ENCODE peak calls at places on chromosomes 12 and 14, in seven cellular contexts. L, Q, V, D, M, E and K are unnamed samples.
A peak's percentile ranks its signal among the peaks of the same experiment; 100 is the strongest.

GRCh38 chr14:32510815-32511214 is 181.7 kb downstream of the AKAP6 start:
- DNase-seq in V (no peak), E (no peak), Q (no peak), M (no peak), L (no peak), D (no peak), K (no peak)

GRCh38 chr12:104370989-104371870 is 67.7 kb downstream of the EID3 start:
- DNase-seq in D (peak; percentile 62), Q (no peak), E (no peak), V (no peak), L (no peak), M (no peak), K (no peak)

GRCh38 chr12:52389313-52390207 is 4.1 kb upstream of the KRT84 start:
- DNase-seq in D (no peak), M (no peak), Q (no peak), E (no peak), V (no peak), L (no peak), K (peak; percentile 69)

GRCh38 chr14:98803196-98803595 is 468.8 kb downstream of the BCL11B start:
- DNase-seq in E (no peak), V (no peak), D (no peak), L (no peak), Q (no peak), M (no peak), K (no peak)

GRCh38 chr12:29681996-29682534 is 101.7 kb downstream of the TMTC1 start:
- DNase-seq in D (no peak), E (no peak), Q (no peak), L (no peak), V (no peak), M (no peak), K (no peak)

GRCh38 chr12:1912580-1913376 is 5.7 kb downstream of the CACNA2D4 start:
- DNase-seq in V (no peak), E (no peak), D (peak; percentile 94), Q (no peak), M (no peak), L (no peak), K (no peak)

GRCh38 chr12:23376238-23376637 is 573.2 kb downstream of the SOX5 start:
- DNase-seq in V (no peak), Q (no peak), D (no peak), E (no peak), M (no peak), L (no peak), K (no peak)

GRCh38 chr14:95691591-95691990 is 5.4 kb downstream of the TCL1B start:
- DNase-seq in D (no peak), M (no peak), E (no peak), L (no peak), V (no peak), Q (no peak), K (no peak)

GRCh38 chr14:92414685-92415084 is 91.7 kb downstream of the SLC24A4 start:
- DNase-seq in D (no peak), M (no peak), V (no peak), L (no peak), Q (no peak), E (no peak), K (no peak)

GRCh38 chr12:124208469-124208868 is 86.4 kb upstream of the RFLNA start:
- DNase-seq in V (no peak), L (no peak), M (no peak), D (no peak), Q (no peak), E (no peak), K (no peak)

GRCh38 chr12:132422057-132423043 is 67.6 kb upstream of the FBRSL1 start:
- DNase-seq in D (no peak), V (no peak), L (no peak), M (no peak), Q (no peak), E (no peak), K (no peak)

GRCh38 chr14:59333668-59334067 is 131.5 kb downstream of the GPR135 start:
- DNase-seq in M (no peak), L (no peak), V (no peak), Q (no peak), D (peak; percentile 29), E (peak; percentile 69), K (peak; percentile 85)

GRCh38 chr12:40225984-40226602 is 1.3 kb downstream of the LRRK2 start:
- DNase-seq in L (no peak), D (no peak), V (no peak), E (no peak), M (no peak), Q (no peak), K (no peak)

GRCh38 chr12:116631619-116632018 is 72.4 kb downstream of the MAP1LC3B2 start:
- DNase-seq in Q (no peak), E (no peak), L (no peak), M (no peak), D (no peak), V (no peak), K (no peak)

GRCh38 chr12:113980537-113981337 is 14.6 kb upstream of the RBM19 start:
- DNase-seq in Q (peak; percentile 55), V (peak; percentile 67), L (no peak), D (peak; percentile 59), E (peak; percentile 54), M (no peak), K (peak; percentile 30)

GRCh38 chr12:82996168-82996812 is 309.6 kb downstream of the TMTC2 start:
- DNase-seq in Q (no peak), L (no peak), D (no peak), M (no peak), V (no peak), E (peak; percentile 48), K (no peak)

GRCh38 chr14:102776761-102777710 is at the start of gene TRAF3:
- DNase-seq in D (peak; percentile 59), Q (peak; percentile 49), L (peak; percentile 76), V (peak; percentile 74), E (no peak), M (peak; percentile 90), K (no peak)

GRCh38 chr12:91009319-91009950 is 4.7 kb upstream of the EPYC start:
- DNase-seq in V (no peak), M (no peak), Q (no peak), D (no peak), E (no peak), L (no peak), K (no peak)

GRCh38 chr14:100972134-100972905 is 68.8 kb upstream of the RTL1 start:
- DNase-seq in E (no peak), M (no peak), V (no peak), L (no peak), D (no peak), Q (no peak), K (no peak)

GRCh38 chr12:11171953-11172675 is 1.1 kb downstream of the SMIM10L1 start:
- DNase-seq in Q (peak; percentile 1), M (no peak), D (peak; percentile 3), E (peak; percentile 13), V (no peak), L (no peak), K (no peak)

GRCh38 chr12:41511247-41511646 is 323.1 kb downstream of the PDZRN4 start:
- DNase-seq in M (no peak), L (no peak), V (no peak), E (no peak), D (no peak), Q (no peak), K (no peak)

GRCh38 chr14:92600318-92601053 is 86.9 kb downstream of the RIN3 start:
- DNase-seq in D (peak; percentile 80), Q (no peak), M (no peak), E (no peak), V (no peak), L (no peak), K (no peak)

GRCh38 chr12:72282721-72283120 is 10.6 kb downstream of the TRHDE start:
- DNase-seq in Q (no peak), M (no peak), E (no peak), D (no peak), V (no peak), L (no peak), K (no peak)

GRCh38 chr12:33322519-33322918 is 117.1 kb downstream of the SYT10 start:
- DNase-seq in Q (no peak), V (no peak), M (no peak), D (no peak), E (no peak), L (no peak), K (no peak)

GRCh38 chr14:24054646-24055045 is 2.8 kb downstream of the CARMIL3 start:
- DNase-seq in L (no peak), D (no peak), Q (no peak), M (no peak), E (no peak), V (no peak), K (no peak)

GRCh38 chr12:7118914-7119313 is 9.8 kb downstream of the RBP5 start:
- DNase-seq in V (no peak), Q (no peak), L (no peak), D (no peak), E (no peak), M (no peak), K (no peak)

GRCh38 chr12:8011331-8011730 is 21.2 kb upstream of the FOXJ2 start:
- DNase-seq in L (no peak), E (no peak), Q (no peak), M (no peak), V (no peak), D (peak; percentile 28), K (no peak)

GRCh38 chr12:2052861-2053674 is at the start of gene CACNA1C:
- DNase-seq in V (peak; percentile 77), L (no peak), E (peak; percentile 45), D (peak; percentile 48), M (peak; percentile 18), Q (peak; percentile 60), K (peak; percentile 39)

GRCh38 chr12:124938606-124939427 is 24.4 kb upstream of the UBC start:
- DNase-seq in M (no peak), D (peak; percentile 54), E (no peak), V (peak; percentile 61), Q (no peak), L (peak; percentile 42), K (no peak)

GRCh38 chr12:14853966-14854365 is 10.6 kb upstream of the ART4 start:
- DNase-seq in L (no peak), V (no peak), Q (no peak), M (no peak), E (no peak), D (no peak), K (no peak)

GRCh38 chr14:60092516-60092915 is 793 bp downstream of the PCNX4 start:
- DNase-seq in L (no peak), M (no peak), D (peak; percentile 44), V (no peak), Q (no peak), E (peak; percentile 26), K (no peak)

GRCh38 chr14:101372894-101373640 is 188.2 kb upstream of the DIO3 start:
- DNase-seq in Q (no peak), E (no peak), L (no peak), M (no peak), D (no peak), V (no peak), K (no peak)

GRCh38 chr12:95741635-95742034 is 48.9 kb downstream of the NTN4 start:
- DNase-seq in E (no peak), M (no peak), Q (no peak), L (no peak), V (no peak), D (no peak), K (no peak)